ENCODE peak calls at places on chromosomes 5 and 9, in nine cellular contexts. J is lung; D is thoracic aorta; E is CD8-positive, alpha-beta T cell; X is esophagus squamous epithelium; S is lower lobe of right lung; Z is keratinocyte; P is PC-3; G is MM.1S. A is an unnamed sample. For H3K4me1, the result is how much of the 10 kb centered on the place peaks cover.

GRCh38 chr9:110030632-110031031 is 177.3 kb downstream of the C9orf152 start:
- DNase-seq in J (no peak), D (no peak), E (no peak), X (no peak), S (no peak), Z (peak), P (no peak), G (no peak), A (no peak)

GRCh38 chr5:11046160-11046559 is 285.1 kb upstream of the DAP start:
- DNase-seq in J (no peak), D (no peak), E (no peak), X (no peak), S (no peak), Z (no peak), P (peak), G (no peak), A (no peak)

GRCh38 chr5:154278908-154279307 is 88.4 kb downstream of the GALNT10 start:
- DNase-seq in J (no peak), D (no peak), E (no peak), X (no peak), S (no peak), Z (no peak), P (no peak), G (peak), A (no peak)

GRCh38 chr9:126605792-126606482 is 7.8 kb upstream of the LMX1B start:
- DNase-seq in J (no peak), D (no peak), E (no peak), X (no peak), S (no peak), Z (no peak), P (peak), G (no peak), A (no peak)

GRCh38 chr5:157659886-157660660 is 7.8 kb upstream of the SOX30 start:
- DNase-seq in J (no peak), D (no peak), E (no peak), X (no peak), S (no peak), Z (no peak), P (no peak), G (no peak), A (no peak)

GRCh38 chr5:173592050-173592669 is 24.3 kb downstream of the BOD1 start:
- DNase-seq in J (no peak), D (no peak), E (no peak), X (no peak), S (no peak), Z (no peak), P (peak), G (peak), A (no peak)

GRCh38 chr5:142602720-142603245 is 83.1 kb downstream of the FGF1 start:
- DNase-seq in J (no peak), D (no peak), E (no peak), X (no peak), S (no peak), Z (no peak), P (peak), G (no peak), A (no peak)

GRCh38 chr9:137784641-137785513 is 92.7 kb upstream of the CACNA1B start:
- DNase-seq in J (no peak), D (no peak), E (no peak), X (no peak), S (no peak), Z (no peak), P (no peak), G (no peak), A (no peak)

GRCh38 chr5:10856646-10857332 is 95.8 kb upstream of the DAP start:
- DNase-seq in J (no peak), D (no peak), E (no peak), X (no peak), S (no peak), Z (no peak), P (peak), G (no peak), A (peak)

GRCh38 chr5:150523472-150524350 is 15.8 kb downstream of the NDST1 start:
- DNase-seq in J (no peak), D (no peak), E (peak), X (no peak), S (no peak), Z (no peak), P (peak), G (peak), A (peak)

GRCh38 chr5:150487199-150488061 is 20.5 kb upstream of the NDST1 start:
- DNase-seq in J (no peak), D (no peak), E (no peak), X (no peak), S (no peak), Z (no peak), P (peak), G (peak), A (peak)

GRCh38 chr5:142547445-142548374 is 138.2 kb downstream of the FGF1 start:
- DNase-seq in J (no peak), D (no peak), E (no peak), X (no peak), S (no peak), Z (no peak), P (no peak), G (no peak), A (no peak)

GRCh38 chr5:26553079-26553478 is 485.3 kb downstream of the CDH9 start:
- DNase-seq in J (no peak), D (no peak), E (no peak), X (no peak), S (no peak), Z (no peak), P (peak), G (no peak), A (no peak)

GRCh38 chr9:105066265-105066865 is 138.4 kb upstream of the ABCA1 start:
- DNase-seq in J (no peak), D (no peak), E (no peak), X (peak), S (no peak), Z (no peak), P (no peak), G (no peak), A (no peak)

GRCh38 chr9:4333231-4333740 is 33.4 kb upstream of the GLIS3 start:
- DNase-seq in J (no peak), D (no peak), E (no peak), X (no peak), S (no peak), Z (no peak), P (no peak), G (no peak), A (no peak)

GRCh38 chr5:147643142-147643541 is 133.3 kb upstream of the DPYSL3 start:
- DNase-seq in J (no peak), D (no peak), E (no peak), X (no peak), S (no peak), Z (no peak), P (no peak), G (no peak), A (no peak)

GRCh38 chr5:60719329-60719728 is 19.4 kb upstream of the DEPDC1B start:
- DNase-seq in J (no peak), D (no peak), E (no peak), X (no peak), S (no peak), Z (no peak), P (no peak), G (no peak), A (no peak)

GRCh38 chr9:20804476-20805253 is 120.6 kb downstream of the FOCAD start:
- DNase-seq in J (no peak), D (no peak), E (no peak), X (no peak), S (no peak), Z (no peak), P (no peak), G (no peak), A (no peak)

GRCh38 chr5:178341091-178341960 is 108.7 kb upstream of the PHYKPL start:
- DNase-seq in J (no peak), D (no peak), E (no peak), X (no peak), S (no peak), Z (no peak), P (no peak), G (no peak), A (no peak)

GRCh38 chr5:71528206-71528605 is 58.9 kb upstream of the MCCC2 start:
- DNase-seq in J (no peak), D (no peak), E (no peak), X (no peak), S (no peak), Z (no peak), P (peak), G (no peak), A (no peak)

GRCh38 chr9:3437031-3437430 is 88.8 kb downstream of the RFX3 start:
- DNase-seq in J (no peak), D (no peak), E (no peak), X (no peak), S (no peak), Z (no peak), P (no peak), G (no peak), A (no peak)

GRCh38 chr5:35842856-35843255 is 13.8 kb upstream of the IL7R start:
- DNase-seq in J (no peak), D (no peak), E (no peak), X (no peak), S (no peak), Z (no peak), P (no peak), G (no peak), A (no peak)

GRCh38 chr5:91121347-91121993 is 261.6 kb downstream of the ARRDC3 start:
- DNase-seq in J (no peak), D (no peak), E (no peak), X (no peak), S (no peak), Z (no peak), P (no peak), G (no peak), A (no peak)

GRCh38 chr5:67089200-67089725 is 107.3 kb downstream of the CD180 start:
- DNase-seq in J (no peak), D (no peak), E (no peak), X (no peak), S (no peak), Z (no peak), P (peak), G (no peak), A (no peak)

GRCh38 chr5:29614202-29614601 is 1579.3 kb upstream of the CDH6 start:
- DNase-seq in J (no peak), D (no peak), E (no peak), X (no peak), S (no peak), Z (no peak), P (peak), G (no peak), A (no peak)

GRCh38 chr5:66513130-66513529 is 83.1 kb upstream of the MAST4 start:
- DNase-seq in J (no peak), D (no peak), E (no peak), X (no peak), S (no peak), Z (no peak), P (no peak), G (no peak), A (no peak)

GRCh38 chr9:78049484-78049883 is 17.9 kb upstream of the GNAQ start:
- DNase-seq in J (no peak), D (no peak), E (no peak), X (no peak), S (no peak), Z (no peak), P (no peak), G (no peak), A (no peak)

DNA sequence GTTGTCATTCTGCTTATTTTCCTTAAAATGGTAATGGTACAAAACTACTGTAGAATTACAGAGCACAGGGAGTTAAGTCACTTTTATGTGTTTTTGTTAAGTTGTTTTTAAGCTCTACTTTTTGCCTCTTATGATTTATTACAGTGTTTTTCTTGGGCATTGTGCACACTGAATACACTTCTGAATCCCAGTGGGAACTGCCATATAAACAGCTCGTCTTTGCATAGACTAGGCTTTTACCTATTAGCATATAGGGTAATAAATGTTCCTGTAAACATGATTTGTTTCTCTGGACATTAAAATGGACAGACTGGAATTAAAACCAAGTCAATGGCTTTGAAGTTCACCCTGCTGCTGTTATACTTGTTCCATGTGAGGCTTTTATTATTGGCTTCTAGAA is 12.2 kb downstream of the KLF9 start:
- DNase-seq in J (no peak), D (no peak), E (no peak), X (no peak), S (no peak), Z (no peak), P (no peak), G (no peak), A (no peak)
- H3K4me1 ChIP-seq in J (under half), D (half or more), E (half or more), X (under half), S (half or more), Z (under half), P (under half), G (under half), A (under half)

GRCh38 chr9:123640792-123641222 is 284.8 kb downstream of the CRB2 start:
- DNase-seq in J (peak), D (no peak), E (no peak), X (no peak), S (no peak), Z (no peak), P (no peak), G (no peak), A (no peak)
- TF ChIP-seq CTCF in J (no peak), D (no peak), E (no peak), X (no peak), S (no peak), Z (no peak), P (no peak), G (no peak), A (no peak)

DNA sequence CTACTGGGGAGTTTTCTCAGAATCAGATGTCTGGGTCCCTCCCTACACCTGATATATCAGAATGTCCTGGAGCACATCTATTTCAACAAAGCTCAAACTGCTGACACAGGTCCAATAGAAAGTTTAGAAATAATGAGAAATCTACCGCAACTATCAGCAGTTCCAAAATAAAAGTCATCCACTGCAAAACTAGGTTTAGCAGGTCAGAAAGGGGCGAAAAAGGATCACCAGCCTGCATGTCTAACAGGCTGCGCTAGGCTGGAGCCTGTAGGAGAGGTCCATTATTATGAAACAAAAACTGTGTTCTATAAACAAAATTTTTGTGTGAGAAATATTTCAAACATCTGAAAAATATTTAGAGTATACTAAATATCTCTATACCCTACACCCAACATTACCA is 84.1 kb upstream of the RNF38 start:
- DNase-seq in J (no peak), D (no peak), E (no peak), X (no peak), S (no peak), Z (no peak), P (no peak), G (no peak), A (no peak)
- H3K4me3 ChIP-seq in J (no peak), D (no peak), E (no peak), X (no peak), S (no peak), Z (no peak), P (no peak), G (no peak), A (no peak)

GRCh38 chr5:62588668-62589067 is 10.0 kb downstream of the LRRC70 start:
- DNase-seq in J (no peak), D (no peak), E (no peak), X (no peak), S (no peak), Z (no peak), P (no peak), G (no peak), A (no peak)
- H3K4me1 ChIP-seq in J (under half), D (under half), E (under half), X (under half), S (under half), Z (under half), P (under half), G (under half), A (under half)

GRCh38 chr5:134227259-134227658 is 1.4 kb upstream of the PPP2CA start:
- DNase-seq in J (no peak), D (no peak), E (peak), X (no peak), S (no peak), Z (no peak), P (no peak), G (no peak), A (peak)
- TF ChIP-seq CTCF in J (no peak), D (no peak), E (no peak), X (no peak), S (no peak), Z (no peak), P (no peak), G (no peak), A (peak)